ENCODE peak calls at places on chromosomes 6 and 20, in seven cellular contexts. E, N, S, Z, B, Q and K are unnamed samples. For H3K4me1, the result is how much of the 10 kb centered on the place peaks cover.

GRCh38 chr6:139591075-139591474 is 216.6 kb upstream of the CITED2 start:
- DNase-seq in E (no peak), Z (no peak), S (no peak), B (no peak), N (no peak), Q (no peak), K (no peak)

GRCh38 chr6:138957484-138957883 is 30.6 kb downstream of the REPS1 start:
- DNase-seq in S (no peak), Q (no peak), N (no peak), Z (no peak), B (no peak), E (peak), K (no peak)

GRCh38 chr20:41887500-41887899 is 269.3 kb upstream of the CHD6 start:
- DNase-seq in B (no peak), N (no peak), S (no peak), Z (no peak), Q (no peak), E (no peak), K (no peak)

GRCh38 chr6:164039954-164040375 is 625.4 kb downstream of the QKI start:
- DNase-seq in S (no peak), Q (no peak), N (no peak), E (peak), Z (no peak), B (no peak), K (no peak)

GRCh38 chr6:56334937-56335336 is 87.6 kb upstream of the COL21A1 start:
- DNase-seq in E (no peak), N (no peak), S (no peak), Z (no peak), B (no peak), Q (no peak), K (no peak)

GRCh38 chr20:18018100-18018499 is 39.6 kb downstream of the OVOL2 start:
- DNase-seq in Z (no peak), N (no peak), E (no peak), S (no peak), B (no peak), Q (no peak), K (no peak)

GRCh38 chr6:52548353-52548713 is 28.5 kb downstream of the TRAM2 start:
- DNase-seq in N (no peak), B (no peak), S (no peak), Z (no peak), Q (no peak), E (no peak), K (no peak)

GRCh38 chr6:3328145-3328544 is 69.4 kb downstream of the PSMG4 start:
- DNase-seq in S (no peak), Z (no peak), E (no peak), B (no peak), Q (no peak), N (no peak), K (no peak)

GRCh38 chr6:9095671-9096260 is 660.4 kb upstream of the SLC35B3 start:
- DNase-seq in E (no peak), N (no peak), Q (no peak), Z (no peak), B (no peak), S (no peak), K (no peak)

GRCh38 chr6:95581073-95581472 is 3.7 kb downstream of the MANEA start:
- DNase-seq in N (no peak), S (no peak), B (no peak), E (no peak), Q (no peak), Z (peak), K (no peak)

GRCh38 chr20:4509825-4510522 is 211.7 kb upstream of the PRND start:
- DNase-seq in E (no peak), S (no peak), Z (no peak), Q (no peak), B (no peak), N (no peak), K (no peak)

GRCh38 chr20:14764511-14765369 is 427.3 kb upstream of the FLRT3 start:
- DNase-seq in S (no peak), E (no peak), N (no peak), B (no peak), Q (no peak), Z (no peak), K (no peak)

GRCh38 chr20:50237349-50237748 is 46.7 kb downstream of the CEBPB start:
- DNase-seq in S (no peak), E (no peak), B (no peak), Z (no peak), N (peak), Q (no peak), K (no peak)

GRCh38 chr20:4858000-4858399 is 136.3 kb downstream of the PRND start:
- DNase-seq in Z (no peak), B (no peak), Q (no peak), E (no peak), S (no peak), N (no peak), K (no peak)

GRCh38 chr20:46323557-46323956 is 15.3 kb upstream of the CDH22 start:
- DNase-seq in N (no peak), B (no peak), E (no peak), Z (no peak), Q (no peak), S (no peak), K (no peak)

GRCh38 chr20:51021067-51022025 is 1.6 kb downstream of the KCNG1 start:
- DNase-seq in Z (no peak), S (no peak), N (no peak), E (no peak), Q (no peak), B (no peak), K (peak)

GRCh38 chr6:43242908-43243648 is at the start of gene TTBK1:
- DNase-seq in N (no peak), Z (peak), E (no peak), S (no peak), B (no peak), Q (no peak), K (no peak)

GRCh38 chr6:52517502-52518278 is 59.2 kb downstream of the TRAM2 start:
- DNase-seq in S (peak), N (peak), E (peak), Q (no peak), B (peak), Z (peak), K (peak)

GRCh38 chr20:18835850-18836249 is 22.3 kb downstream of the SCP2D1 start:
- DNase-seq in Q (no peak), B (no peak), Z (no peak), S (no peak), N (no peak), E (no peak), K (no peak)

GRCh38 chr6:151992091-151992490 is 184.6 kb downstream of the ESR1 start:
- DNase-seq in E (no peak), Q (no peak), S (no peak), B (no peak), Z (no peak), N (no peak), K (no peak)

GRCh38 chr20:48298851-48299484 is 513.7 kb upstream of the SULF2 start:
- DNase-seq in S (peak), B (no peak), E (peak), N (peak), Q (no peak), Z (peak), K (no peak)

GRCh38 chr20:18778993-18779392 is 34.6 kb upstream of the SCP2D1 start:
- DNase-seq in Z (no peak), S (no peak), Q (no peak), N (no peak), B (peak), E (peak), K (no peak)

GRCh38 chr6:149128489-149129145 is 188.9 kb upstream of the TAB2 start:
- DNase-seq in B (no peak), Q (no peak), E (peak), Z (no peak), S (no peak), N (no peak), K (no peak)

GRCh38 chr6:34697904-34698557 is 1.5 kb upstream of the ILRUN start:
- DNase-seq in B (no peak), E (peak), S (no peak), Z (no peak), N (no peak), Q (no peak), K (no peak)

GRCh38 chr6:30757261-30757935 is 13.1 kb upstream of the IER3 start:
- DNase-seq in S (no peak), N (no peak), Q (no peak), Z (no peak), E (peak), B (no peak), K (no peak)

GRCh38 chr6:134593887-134594286 is 276.0 kb upstream of the SGK1 start:
- DNase-seq in Z (no peak), Q (no peak), B (no peak), N (no peak), E (no peak), S (no peak), K (no peak)

GRCh38 chr6:90284745-90285481 is 11.7 kb downstream of the BACH2 start:
- DNase-seq in Z (no peak), S (peak), E (peak), B (no peak), N (no peak), Q (peak), K (no peak)

GRCh38 chr20:58306421-58307261 is 2.9 kb upstream of the RAB22A start:
- DNase-seq in Z (no peak), N (peak), E (peak), Q (peak), S (no peak), B (no peak), K (no peak)

GRCh38 chr6:166862287-166862977 is 93.9 kb downstream of the RNASET2 start:
- DNase-seq in E (no peak), B (peak), S (no peak), N (no peak), Z (peak), Q (no peak), K (peak)

GRCh38 chr6:129317931-129318820 is 391.8 kb downstream of the ARHGAP18 start:
- DNase-seq in S (no peak), E (no peak), N (no peak), B (peak), Z (no peak), Q (no peak), K (peak)

GRCh38 chr6:136784271-136784664 is 8.0 kb downstream of the MAP3K5 start:
- DNase-seq in Z (no peak), Q (no peak), N (no peak), E (no peak), S (no peak), B (no peak), K (no peak)

DNA sequence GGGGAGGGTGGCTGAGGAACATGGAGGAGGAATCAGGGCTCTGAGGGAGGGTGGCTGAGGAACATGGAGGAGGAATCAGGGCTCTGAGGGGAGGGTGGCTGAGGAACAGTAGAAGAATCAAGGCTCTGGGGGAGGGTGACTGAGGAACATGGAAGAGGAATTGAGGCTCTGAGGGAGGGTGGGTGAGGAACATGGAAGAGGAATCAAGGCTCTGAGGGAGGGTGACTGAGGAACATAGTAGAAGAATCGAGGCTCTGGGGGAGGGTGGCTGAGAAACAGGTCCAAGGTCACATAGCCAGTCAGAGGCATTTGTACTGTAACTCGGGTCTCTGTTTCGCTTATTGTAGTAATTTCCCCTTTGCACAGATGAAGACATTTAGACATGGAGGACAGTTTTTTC is 164.8 kb downstream of the SOBP start:
- DNase-seq in Q (no peak), B (no peak), Z (no peak), S (no peak), E (no peak), N (no peak), K (no peak)
- H3K4me1 ChIP-seq in Q (under half), B (under half), Z (half or more), S (under half), E (under half), N (under half), K (under half)

GRCh38 chr6:87945181-87945580 is 102.5 kb upstream of the SPACA1 start:
- DNase-seq in Z (no peak), Q (no peak), B (no peak), N (no peak), S (no peak), E (no peak), K (no peak)

GRCh38 chr6:87945966-87946365 is 101.7 kb upstream of the SPACA1 start:
- DNase-seq in Z (no peak), E (no peak), N (no peak), S (no peak), Q (no peak), B (no peak), K (no peak)

GRCh38 chr6:87943191-87943590 is 104.5 kb upstream of the SPACA1 start:
- DNase-seq in N (no peak), B (no peak), Z (no peak), Q (no peak), S (no peak), E (no peak), K (no peak)

GRCh38 chr6:87941556-87942358 is 105.9 kb upstream of the SPACA1 start:
- DNase-seq in E (no peak), Q (no peak), N (no peak), S (no peak), B (no peak), Z (no peak), K (no peak)

GRCh38 chr6:87944541-87944954 is 103.1 kb upstream of the SPACA1 start:
- DNase-seq in N (peak), Q (no peak), Z (peak), E (peak), B (no peak), S (no peak), K (no peak)
- TF ChIP-seq YY1 in N (no peak), Q (no peak), Z (no peak), E (no peak), B (no peak), S (no peak), K (no peak)

DNA sequence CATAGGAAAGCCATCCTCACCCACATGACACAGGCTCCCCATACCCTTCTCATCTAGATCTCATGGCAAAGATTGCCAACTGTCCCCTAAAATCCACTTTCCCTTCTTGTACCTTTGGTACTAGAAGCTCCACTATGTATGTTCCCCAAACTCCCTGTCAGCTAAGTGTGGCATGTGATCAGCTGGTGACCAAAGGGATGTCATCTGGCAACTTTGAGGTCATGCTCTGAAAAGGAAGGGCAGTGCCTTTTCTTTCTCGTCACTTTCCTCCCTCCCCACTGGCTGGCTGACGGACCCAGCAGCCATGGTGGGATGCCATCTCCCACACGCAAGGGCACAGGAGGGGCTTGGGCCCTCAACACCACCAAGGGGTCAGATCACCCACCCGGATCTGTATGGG is 23.8 kb upstream of the TAF8 start:
- DNase-seq in N (no peak), E (no peak), Z (no peak), B (no peak), Q (no peak), S (no peak), K (no peak)
- H3K4me1 ChIP-seq in N (under half), E (half or more), Z (under half), B (under half), Q (half or more), S (under half), K (under half)

GRCh38 chr6:147625946-147626345 is 117.5 kb downstream of the SAMD5 start:
- DNase-seq in N (no peak), B (no peak), Q (no peak), S (no peak), Z (no peak), E (no peak), K (no peak)

GRCh38 chr6:147618927-147619326 is 110.4 kb downstream of the SAMD5 start:
- DNase-seq in N (no peak), Z (no peak), S (no peak), E (no peak), Q (no peak), B (no peak), K (no peak)

GRCh38 chr6:147618457-147618856 is 110.0 kb downstream of the SAMD5 start:
- DNase-seq in B (no peak), S (no peak), N (no peak), Q (no peak), E (no peak), Z (no peak), K (no peak)

GRCh38 chr6:147624946-147625515 is 116.5 kb downstream of the SAMD5 start:
- DNase-seq in Q (no peak), Z (no peak), S (no peak), E (no peak), N (no peak), B (no peak), K (no peak)

GRCh38 chr6:147621280-147621679 is 112.8 kb downstream of the SAMD5 start:
- DNase-seq in Q (no peak), E (peak), Z (no peak), N (peak), B (no peak), S (no peak), K (no peak)
- TF ChIP-seq YY1 in Q (no peak), E (no peak), Z (no peak), N (no peak), B (no peak), S (no peak), K (no peak)

DNA sequence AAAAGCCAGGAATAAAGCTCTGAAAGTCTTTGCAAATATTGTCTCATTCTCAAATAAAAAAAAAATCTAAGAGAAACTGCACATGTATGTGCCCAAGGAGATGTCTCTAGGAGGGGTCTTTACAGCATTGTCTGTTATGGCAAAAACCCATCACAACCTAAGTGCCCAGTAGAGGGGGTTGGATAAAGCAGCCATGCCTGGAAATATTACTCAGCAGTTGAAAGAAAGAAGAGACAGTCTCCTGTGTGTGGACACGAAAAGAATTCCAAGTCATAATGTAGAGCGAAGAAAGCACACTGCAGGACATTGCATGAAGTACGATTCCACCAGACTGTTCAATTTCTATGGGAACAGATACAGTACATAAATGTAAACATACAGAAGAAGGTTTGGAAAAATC is 7.3 kb upstream of the TGM2 start:
- DNase-seq in S (no peak), Z (no peak), B (no peak), Q (no peak), E (peak), N (peak), K (no peak)
- H3K4me1 ChIP-seq in S (under half), Z (under half), B (under half), Q (under half), E (under half), N (half or more), K (under half)

GRCh38 chr6:53770690-53771320 is 24.0 kb upstream of the LRRC1 start:
- DNase-seq in Z (no peak), B (no peak), N (no peak), S (no peak), E (no peak), Q (no peak), K (no peak)
- TF ChIP-seq YY1 in Z (no peak), B (no peak), N (no peak), S (no peak), E (no peak), Q (no peak), K (no peak)

GRCh38 chr20:22027423-22027822 is 322.0 kb downstream of the PAX1 start:
- DNase-seq in Z (no peak), N (no peak), Q (no peak), B (no peak), E (no peak), S (no peak), K (no peak)
- H3K4me1 ChIP-seq in Z (under half), N (under half), Q (under half), B (under half), E (under half), S (under half), K (under half)

GRCh38 chr20:10501377-10501776 is 66.3 kb downstream of the SLX4IP start:
- DNase-seq in Q (no peak), E (peak), N (no peak), B (no peak), Z (no peak), S (no peak), K (no peak)
- TF ChIP-seq YY1 in Q (no peak), E (no peak), N (no peak), B (no peak), Z (no peak), S (no peak), K (no peak)

GRCh38 chr6:37502703-37503485 is 3.2 kb upstream of the CCDC167 start:
- DNase-seq in E (no peak), N (no peak), Z (no peak), B (no peak), S (no peak), Q (no peak), K (no peak)
- H3K4me1 ChIP-seq in E (under half), N (under half), Z (under half), B (under half), S (under half), Q (under half), K (under half)